ENCODE peak calls at places on chromosomes 3 and 15, in eight cellular contexts. P, Z, L, S, M, F, H and E are unnamed samples.

GRCh38 chr3:120432105-120432860 is 18.5 kb downstream of the FSTL1 start:
- DNase-seq in H (peak; percentile 37), Z (no peak), P (peak; percentile 97), L (no peak), S (no peak), M (peak; percentile 60), F (peak; percentile 83), E (no peak)

GRCh38 chr3:37136067-37136466 is 38.3 kb downstream of the LRRFIP2 start:
- DNase-seq in F (no peak), P (no peak), L (no peak), S (no peak), H (no peak), M (no peak), Z (no peak), E (no peak)

GRCh38 chr3:196238612-196239190 is 22.4 kb downstream of the SLC51A start:
- DNase-seq in M (no peak), P (no peak), Z (no peak), F (no peak), H (no peak), S (no peak), L (no peak), E (no peak)

GRCh38 chr3:141408596-141408995 is 40.3 kb downstream of the ZBTB38 start:
- DNase-seq in L (no peak), H (no peak), S (peak; percentile 28), F (no peak), P (no peak), Z (no peak), M (no peak), E (no peak)

GRCh38 chr3:67558429-67558828 is 96.0 kb downstream of the SUCLG2 start:
- DNase-seq in F (no peak), L (no peak), H (no peak), Z (no peak), M (no peak), P (no peak), S (no peak), E (no peak)

GRCh38 chr3:105584351-105584790 is 217.7 kb downstream of the ALCAM start:
- DNase-seq in S (no peak), F (no peak), H (peak; percentile 5), M (no peak), L (no peak), P (peak; percentile 88), Z (peak; percentile 25), E (peak; percentile 66)

GRCh38 chr3:72697717-72698116 is 150.5 kb downstream of the SHQ1 start:
- DNase-seq in L (no peak), P (no peak), Z (no peak), M (no peak), F (no peak), H (no peak), S (no peak), E (no peak)

GRCh38 chr3:125123906-125124305 is 68.1 kb upstream of the HEG1 start:
- DNase-seq in L (no peak), Z (no peak), H (no peak), M (no peak), F (no peak), S (no peak), P (no peak), E (no peak)

GRCh38 chr15:80404057-80404718 is at the start of gene ARNT2:
- DNase-seq in Z (no peak), H (peak; percentile 52), M (no peak), F (peak; percentile 84), L (no peak), S (peak; percentile 30), P (peak; percentile 41), E (no peak)

GRCh38 chr15:60179786-60180391 is 175.8 kb downstream of the FOXB1 start:
- DNase-seq in S (peak; percentile 53), H (peak; percentile 60), L (peak; percentile 16), F (peak; percentile 62), M (no peak), P (peak; percentile 49), Z (peak; percentile 7), E (peak; percentile 65)

GRCh38 chr3:178193846-178194245 is 342.4 kb upstream of the KCNMB2 start:
- DNase-seq in F (no peak), S (peak; percentile 29), H (no peak), M (no peak), P (no peak), L (no peak), Z (no peak), E (peak; percentile 48)

GRCh38 chr15:88447741-88448140 is 19.4 kb downstream of the MRPL46 start:
- DNase-seq in S (no peak), P (no peak), Z (no peak), F (no peak), H (no peak), M (no peak), L (no peak), E (no peak)

GRCh38 chr3:36196058-36196457 is 184.2 kb upstream of the STAC start:
- DNase-seq in H (no peak), F (no peak), Z (no peak), S (no peak), P (no peak), M (no peak), L (no peak), E (peak; percentile 88)

GRCh38 chr3:53145109-53146077 is 15.2 kb upstream of the RFT1 start:
- DNase-seq in P (no peak), M (no peak), F (no peak), L (no peak), S (no peak), Z (no peak), H (peak; percentile 60), E (peak; percentile 85)

GRCh38 chr3:175193815-175194518 is 334.8 kb downstream of the NAALADL2 start:
- DNase-seq in S (peak; percentile 79), H (no peak), M (no peak), Z (peak; percentile 4), P (no peak), F (no peak), L (peak; percentile 35), E (peak; percentile 84)

GRCh38 chr3:28799084-28799483 is 450.5 kb upstream of the AZI2 start:
- DNase-seq in M (no peak), L (peak; percentile 4), F (peak; percentile 37), P (peak; percentile 59), Z (no peak), S (no peak), H (peak; percentile 16), E (peak; percentile 42)

GRCh38 chr3:186141776-186142175 is 32.9 kb upstream of the ETV5 start:
- DNase-seq in Z (no peak), F (no peak), M (no peak), H (no peak), L (no peak), S (no peak), P (no peak), E (no peak)

GRCh38 chr3:153072382-153072781 is 89.6 kb upstream of the RAP2B start:
- DNase-seq in Z (no peak), P (no peak), F (no peak), H (no peak), S (no peak), L (no peak), M (no peak), E (no peak)

GRCh38 chr3:178645503-178645902 is 109.3 kb downstream of the KCNMB2 start:
- DNase-seq in P (no peak), S (no peak), F (no peak), L (no peak), M (no peak), H (no peak), Z (no peak), E (no peak)

GRCh38 chr3:197789309-197789708 is 1.7 kb upstream of the LRCH3 start:
- DNase-seq in P (no peak), L (no peak), M (no peak), F (no peak), S (no peak), H (no peak), Z (no peak), E (peak; percentile 3)
- H3K4me2 ChIP-seq in P (no peak overlapping the region), L (no peak overlapping the region), M (no peak overlapping the region), F (no peak overlapping the region), S (no peak overlapping the region), H (no peak overlapping the region), Z (no peak overlapping the region), E (no peak overlapping the region)

DNA sequence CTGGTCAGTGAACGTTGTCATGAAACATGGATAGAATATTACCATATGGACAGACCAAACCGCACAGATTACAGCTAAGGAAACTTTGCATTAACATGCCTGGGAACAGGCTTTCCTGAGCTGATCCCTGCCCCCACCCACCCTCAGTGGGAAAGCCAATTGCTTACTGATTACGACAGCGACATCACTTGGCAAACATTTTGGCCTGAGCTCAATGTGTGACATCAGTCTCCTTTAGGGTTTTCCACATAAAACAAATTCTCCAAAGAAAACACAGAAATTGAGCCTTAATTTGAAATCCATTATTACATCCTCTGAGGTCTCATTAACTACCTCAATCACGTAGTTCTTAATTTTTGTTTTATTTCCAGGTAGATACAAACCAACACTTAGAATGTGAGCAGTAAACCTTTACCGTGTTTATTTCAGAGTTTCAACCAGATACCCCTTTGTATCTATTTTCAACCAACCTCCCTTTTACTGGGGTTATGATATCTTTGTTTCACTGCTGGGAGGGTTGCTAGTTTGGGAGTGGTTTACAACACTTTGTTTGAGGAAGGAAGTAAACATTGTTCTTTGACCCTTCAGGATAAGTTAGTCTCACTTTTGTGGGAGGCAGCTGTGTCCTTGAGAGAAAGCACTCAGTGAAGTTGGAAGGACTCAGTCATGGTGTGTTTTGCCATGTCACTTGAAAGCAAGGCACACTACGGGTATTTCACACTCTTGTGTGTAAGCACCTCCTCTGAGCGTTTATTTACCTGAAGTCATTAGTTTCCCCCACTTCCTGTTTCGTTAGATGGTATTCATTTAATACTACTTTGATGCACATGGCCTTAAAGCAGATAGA is 103.1 kb downstream of the CMSS1 start:
- DNase-seq in M (no peak), F (peak; percentile 32), L (no peak), H (peak; percentile 33), S (no peak), P (peak; percentile 91), Z (no peak), E (peak; percentile 45)
- H3K4me2 ChIP-seq in M (peak overlapping the region; percentile 14), F (peak overlapping the region; percentile 19), L (no peak overlapping the region), H (peak overlapping the region; percentile 54), S (peak overlapping the region; percentile 8), P (no peak overlapping the region), Z (no peak overlapping the region), E (no peak overlapping the region)

GRCh38 chr3:47961815-47962606 is 54.2 kb downstream of the MAP4 start:
- DNase-seq in P (peak; percentile 97), F (no peak), L (no peak), H (no peak), S (peak; percentile 92), Z (peak; percentile 15), M (no peak), E (peak; percentile 14)
- H3K4me2 ChIP-seq in P (no peak overlapping the region), F (no peak overlapping the region), L (peak overlapping the region; percentile 4), H (peak overlapping the region; percentile 34), S (peak overlapping the region; percentile 44), Z (peak overlapping the region; percentile 83), M (no peak overlapping the region), E (no peak overlapping the region)

GRCh38 chr3:102036015-102036414 is 186.7 kb downstream of the NFKBIZ start:
- DNase-seq in L (no peak), Z (no peak), P (no peak), H (no peak), M (no peak), S (no peak), F (no peak), E (no peak)

GRCh38 chr3:102037209-102037608 is 187.9 kb downstream of the NFKBIZ start:
- DNase-seq in M (no peak), F (no peak), H (no peak), P (no peak), Z (no peak), L (no peak), S (no peak), E (no peak)

GRCh38 chr3:102036472-102036871 is 187.2 kb downstream of the NFKBIZ start:
- DNase-seq in F (no peak), H (no peak), P (no peak), L (no peak), M (no peak), Z (no peak), S (no peak), E (no peak)

GRCh38 chr3:102037791-102038190 is 188.5 kb downstream of the NFKBIZ start:
- DNase-seq in S (no peak), F (no peak), P (no peak), H (no peak), Z (no peak), L (no peak), M (no peak), E (no peak)

GRCh38 chr3:102038477-102039142 is 189.3 kb downstream of the NFKBIZ start:
- DNase-seq in P (no peak), F (no peak), M (no peak), S (peak; percentile 70), H (no peak), L (no peak), Z (no peak), E (no peak)
- H3K4me2 ChIP-seq in P (no peak overlapping the region), F (no peak overlapping the region), M (no peak overlapping the region), S (peak overlapping the region; percentile 42), H (no peak overlapping the region), L (no peak overlapping the region), Z (no peak overlapping the region), E (no peak overlapping the region)